ENCODE peak calls at places on chromosomes 1 and 21, in ten cellular contexts. M, Q, R, O, P, Y, L, W, E and I are unnamed samples.

GRCh38 chr1:219772265-219773036 is 155.9 kb downstream of the SLC30A10 start:
- DNase-seq in M (no peak), Q (no peak), R (no peak), O (no peak), P (no peak), Y (no peak), L (no peak), W (no peak), E (no peak), I (no peak)

GRCh38 chr1:64006276-64007051 is 197.0 kb upstream of the UBE2U start:
- DNase-seq in M (peak), Q (no peak), R (peak), O (no peak), P (no peak), Y (no peak), L (no peak), W (no peak), E (no peak), I (no peak)

GRCh38 chr1:198196630-198197029 is 39.8 kb downstream of the NEK7 start:
- DNase-seq in M (peak), Q (no peak), R (no peak), O (no peak), P (no peak), Y (no peak), L (no peak), W (no peak), E (no peak), I (no peak)

GRCh38 chr21:30434033-30434631 is 4.1 kb downstream of the KRTAP13-4 start:
- DNase-seq in M (no peak), Q (no peak), R (peak), O (peak), P (no peak), Y (no peak), L (no peak), W (peak), E (no peak), I (no peak)

GRCh38 chr1:222627232-222627631 is 9.3 kb downstream of the MIA3 start:
- DNase-seq in M (peak), Q (no peak), R (peak), O (no peak), P (peak), Y (no peak), L (no peak), W (no peak), E (no peak), I (no peak)

GRCh38 chr1:222529916-222530315 is 18.0 kb downstream of the HHIPL2 start:
- DNase-seq in M (no peak), Q (no peak), R (no peak), O (no peak), P (no peak), Y (no peak), L (no peak), W (no peak), E (no peak), I (no peak)

GRCh38 chr1:206911064-206911663 is 10.6 kb downstream of the FCMR start:
- DNase-seq in M (peak), Q (peak), R (peak), O (peak), P (peak), Y (no peak), L (peak), W (peak), E (peak), I (peak)

GRCh38 chr1:66331641-66332523 is 202.1 kb upstream of the SGIP1 start:
- DNase-seq in M (peak), Q (peak), R (peak), O (peak), P (peak), Y (peak), L (no peak), W (peak), E (peak), I (no peak)

GRCh38 chr1:178969226-178969987 is 56.3 kb upstream of the FAM20B start:
- DNase-seq in M (no peak), Q (no peak), R (no peak), O (no peak), P (no peak), Y (no peak), L (no peak), W (no peak), E (no peak), I (no peak)

GRCh38 chr1:8858888-8859706 is 19.4 kb downstream of the ENO1 start:
- DNase-seq in M (no peak), Q (peak), R (peak), O (peak), P (no peak), Y (no peak), L (no peak), W (no peak), E (peak), I (no peak)

GRCh38 chr1:241985787-241986186 is 13.1 kb downstream of the MAP1LC3C start:
- DNase-seq in M (peak), Q (peak), R (peak), O (peak), P (no peak), Y (no peak), L (peak), W (peak), E (no peak), I (no peak)

GRCh38 chr1:9315411-9316079 is 22.9 kb downstream of the SPSB1 start:
- DNase-seq in M (peak), Q (no peak), R (peak), O (no peak), P (peak), Y (no peak), L (peak), W (peak), E (peak), I (no peak)

GRCh38 chr1:58159424-58159810 is 387.1 kb downstream of the OMA1 start:
- DNase-seq in M (no peak), Q (no peak), R (no peak), O (no peak), P (no peak), Y (no peak), L (no peak), W (no peak), E (no peak), I (no peak)

GRCh38 chr21:45244799-45245340 is 42.8 kb downstream of the POFUT2 start:
- DNase-seq in M (no peak), Q (no peak), R (no peak), O (no peak), P (no peak), Y (peak), L (no peak), W (no peak), E (no peak), I (no peak)

GRCh38 chr1:7912743-7913557 is 27.7 kb downstream of the TNFRSF9 start:
- DNase-seq in M (no peak), Q (no peak), R (no peak), O (no peak), P (no peak), Y (no peak), L (no peak), W (no peak), E (no peak), I (no peak)